ENCODE peak calls at places on chromosomes 2 and 18, in six cellular contexts. X is heart left ventricle, R is A549, B is body of pancreas, U is uterus, I is prostate gland. J is an unnamed sample. For H3K4me1, the result is how much of the 10 kb centered on the place peaks cover.

GRCh38 chr18:77167276-77167675 is 34.7 kb upstream of the MBP start:
- DNase-seq in X (no peak), I (no peak), U (no peak), R (no peak), B (no peak), J (no peak)

GRCh38 chr2:15671409-15671808 is 79.7 kb downstream of the DDX1 start:
- DNase-seq in I (no peak), B (no peak), U (no peak), X (no peak), R (no peak), J (no peak)

GRCh38 chr18:70132999-70133398 is 72.5 kb downstream of the RTTN start:
- DNase-seq in I (peak), X (no peak), R (no peak), B (no peak), U (no peak), J (no peak)

GRCh38 chr2:100857915-100858314 is 38.0 kb downstream of the NPAS2 start:
- DNase-seq in U (no peak), B (no peak), I (no peak), X (no peak), R (no peak), J (no peak)

GRCh38 chr2:85661139-85661858 is 6.7 kb downstream of the SFTPB start:
- DNase-seq in R (no peak), X (peak), B (no peak), U (peak), I (no peak), J (no peak)

GRCh38 chr18:61953161-61953560 is 60.4 kb upstream of the RNF152 start:
- DNase-seq in B (no peak), U (no peak), X (no peak), R (no peak), I (no peak), J (no peak)

GRCh38 chr2:33015421-33016142 is 68.8 kb downstream of the LTBP1 start:
- DNase-seq in I (no peak), X (no peak), B (peak), R (peak), U (no peak), J (no peak)

GRCh38 chr18:35174093-35174731 is 66.6 kb upstream of the ZNF397 start:
- DNase-seq in I (no peak), X (no peak), U (no peak), B (no peak), R (no peak), J (no peak)

GRCh38 chr2:156883828-156884615 is 373.5 kb upstream of the GALNT5 start:
- DNase-seq in I (no peak), U (no peak), B (no peak), X (no peak), R (peak), J (no peak)

GRCh38 chr2:143558665-143559064 is 429.4 kb downstream of the ARHGAP15 start:
- DNase-seq in U (peak), B (no peak), R (no peak), I (no peak), X (no peak), J (no peak)

GRCh38 chr2:92072461-92073035 is 2798.7 kb upstream of the TEKT4 start:
- DNase-seq in B (peak), U (no peak), X (no peak), I (no peak), R (no peak), J (no peak)

GRCh38 chr18:35344736-35345459 is 678 bp upstream of the ZNF24 start:
- DNase-seq in X (no peak), R (no peak), B (peak), U (no peak), I (no peak), J (no peak)

GRCh38 chr2:119198267-119198840 is 25.3 kb upstream of the STEAP3 start:
- DNase-seq in I (no peak), X (no peak), U (no peak), R (no peak), B (no peak), J (no peak)

GRCh38 chr2:11930211-11930761 is 183.9 kb downstream of the LPIN1 start:
- DNase-seq in X (peak), U (peak), R (no peak), B (no peak), I (no peak), J (no peak)

GRCh38 chr18:11237066-11237465 is 87.7 kb upstream of the PIEZO2 start:
- DNase-seq in R (no peak), B (no peak), X (no peak), U (no peak), I (no peak), J (no peak)

GRCh38 chr2:1936411-1936980 is 192.2 kb upstream of the PXDN start:
- DNase-seq in R (no peak), I (no peak), B (no peak), U (no peak), X (no peak), J (no peak)

GRCh38 chr2:56077352-56077915 is 106.4 kb upstream of the CCDC85A start:
- DNase-seq in X (no peak), U (no peak), B (peak), R (peak), I (no peak), J (no peak)

GRCh38 chr2:85019121-85019520 is 48.2 kb downstream of the KCMF1 start:
- DNase-seq in I (no peak), U (no peak), B (no peak), X (no peak), R (no peak), J (no peak)

GRCh38 chr18:55997156-55997561 is 409.2 kb upstream of the TCF4 start:
- DNase-seq in B (no peak), X (peak), U (no peak), I (no peak), R (no peak), J (no peak)

GRCh38 chr2:174662859-174663258 is 65.3 kb upstream of the WIPF1 start:
- DNase-seq in B (no peak), I (no peak), U (no peak), X (no peak), R (no peak), J (no peak)
- H3K4me1 ChIP-seq in B (under half), I (under half), U (under half), X (under half), R (under half), J (under half)

GRCh38 chr2:70901235-70902066 is 34.2 kb upstream of the ATP6V1B1 start:
- DNase-seq in B (no peak), U (no peak), I (no peak), R (no peak), X (no peak), J (no peak)
- H3K4me3 ChIP-seq in B (peak), U (peak), I (peak), R (peak), X (peak), J (peak)

DNA sequence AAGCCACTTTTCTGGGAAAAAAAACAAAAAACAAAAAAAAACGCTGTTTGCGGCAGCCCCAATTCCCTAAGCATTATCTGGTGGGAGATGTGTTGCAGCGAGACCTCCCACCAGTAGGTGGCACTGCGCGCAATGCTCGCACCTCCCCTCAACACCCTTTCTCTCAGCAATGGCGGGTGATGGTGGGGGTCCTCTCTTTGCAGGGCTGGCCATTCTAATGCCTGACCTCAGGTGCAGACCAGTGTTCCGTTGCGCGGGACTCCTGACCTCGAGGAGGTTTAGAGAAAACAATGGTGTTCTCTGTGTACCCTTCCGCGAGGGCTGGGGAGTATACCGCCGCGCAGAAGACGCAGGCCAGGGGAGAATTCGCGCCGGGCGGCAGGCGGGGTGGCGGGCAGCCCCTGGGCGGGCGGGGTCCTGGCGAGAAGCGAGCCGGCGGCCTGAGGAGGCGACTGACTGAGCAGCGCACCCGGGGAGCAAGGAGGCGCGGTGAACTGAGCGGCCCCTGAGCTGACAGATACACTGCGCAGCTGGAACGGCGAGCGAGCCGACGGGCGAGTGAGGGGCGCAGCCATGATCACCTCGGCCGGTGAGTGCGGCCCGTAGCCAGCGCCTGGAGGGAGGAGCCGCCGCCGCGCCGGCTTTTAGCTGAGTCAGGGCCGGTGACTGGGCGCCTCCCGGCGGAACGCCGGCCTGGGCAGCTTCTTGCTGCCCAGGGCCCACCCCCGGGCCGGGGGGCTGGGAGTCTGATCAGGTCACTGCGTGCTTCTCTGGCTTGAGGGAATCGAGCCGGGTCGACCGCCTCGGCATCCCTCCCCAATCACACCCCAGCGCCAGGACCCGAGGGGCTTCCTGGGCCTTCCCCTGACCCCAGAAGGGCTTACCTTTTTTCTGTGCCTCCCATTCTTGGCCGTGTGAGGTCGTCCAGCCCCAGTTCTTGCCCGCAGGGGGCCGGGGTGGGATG is at the start of gene PSMD1:
- DNase-seq in I (peak), B (peak), U (peak), X (peak), R (peak), J (peak)
- TF ChIP-seq POLR2A in I (no peak), B (peak), U (no peak), X (no peak), R (peak), J (peak)

GRCh38 chr2:194363295-194363694 is 1293.7 kb upstream of the SLC39A10 start:
- DNase-seq in X (no peak), R (no peak), U (no peak), B (no peak), I (no peak), J (no peak)

DNA sequence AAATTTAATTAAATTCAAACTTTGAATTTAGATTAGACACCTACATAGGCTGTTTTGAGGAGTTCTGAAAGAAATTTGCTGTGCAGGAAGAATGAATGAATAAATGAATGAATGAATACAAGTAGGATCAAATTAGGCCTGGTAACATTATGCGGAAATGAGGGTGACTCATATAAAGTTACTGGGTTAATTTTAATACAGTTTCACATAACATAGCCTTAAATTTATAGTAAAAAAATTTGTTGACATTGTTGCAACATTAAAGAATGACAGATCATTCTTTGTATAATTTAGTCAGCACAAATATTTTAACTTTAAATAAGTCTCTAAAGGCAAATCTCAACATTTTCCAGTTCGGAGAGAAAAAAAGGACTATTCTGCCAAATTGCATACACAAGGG is 1293.1 kb upstream of the SLC39A10 start:
- DNase-seq in I (no peak), U (no peak), R (no peak), X (no peak), B (no peak), J (no peak)
- H3K4me1 ChIP-seq in I (under half), U (under half), R (under half), X (under half), B (under half), J (under half)

GRCh38 chr2:74227646-74228045 is 29.2 kb downstream of the MTHFD2 start:
- DNase-seq in U (no peak), I (no peak), B (no peak), R (no peak), X (no peak), J (no peak)
- H3K4me3 ChIP-seq in U (no peak), I (no peak), B (no peak), R (no peak), X (peak), J (no peak)

GRCh38 chr2:241252778-241253475 is 62.5 kb downstream of the HDLBP start:
- DNase-seq in I (no peak), X (no peak), R (no peak), B (no peak), U (no peak), J (no peak)
- TF ChIP-seq POLR2A in I (no peak), X (no peak), R (no peak), B (no peak), U (no peak), J (no peak)

DNA sequence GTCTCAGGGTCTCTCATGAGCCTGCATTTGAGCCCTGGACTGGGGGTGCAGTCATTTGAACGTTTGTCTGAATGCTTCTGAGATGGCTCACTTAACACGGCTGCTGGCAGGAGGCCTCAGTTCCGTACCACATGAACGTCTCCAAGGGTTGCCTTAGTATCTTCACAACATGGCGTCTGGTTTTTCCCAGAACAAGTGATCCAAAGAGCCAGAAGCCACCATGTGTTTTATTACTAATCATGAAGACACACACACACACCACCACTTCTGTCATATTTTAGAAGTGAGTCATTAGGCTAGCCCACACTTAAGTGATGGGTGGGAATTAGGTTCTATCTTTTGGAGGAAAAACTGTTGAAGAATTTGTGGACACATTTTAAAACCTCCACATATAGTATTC is 15.0 kb upstream of the MYO1B start:
- DNase-seq in X (no peak), U (no peak), R (no peak), I (no peak), B (no peak), J (no peak)
- H3K4me1 ChIP-seq in X (under half), U (under half), R (under half), I (under half), B (under half), J (under half)

GRCh38 chr2:224518806-224519580 is 66.2 kb downstream of the CUL3 start:
- DNase-seq in B (no peak), X (no peak), R (no peak), I (no peak), U (no peak), J (no peak)

GRCh38 chr2:224524657-224525056 is 60.5 kb downstream of the CUL3 start:
- DNase-seq in B (no peak), I (no peak), U (no peak), R (no peak), X (no peak), J (no peak)

GRCh38 chr2:224523626-224524577 is 61.3 kb downstream of the CUL3 start:
- DNase-seq in U (no peak), B (no peak), X (no peak), I (no peak), R (no peak), J (no peak)

GRCh38 chr2:224517963-224518362 is 67.2 kb downstream of the CUL3 start:
- DNase-seq in R (no peak), B (no peak), I (no peak), X (no peak), U (no peak), J (no peak)

GRCh38 chr2:224520064-224520463 is 65.1 kb downstream of the CUL3 start:
- DNase-seq in I (no peak), U (no peak), R (no peak), X (no peak), B (no peak), J (no peak)
- H3K4me3 ChIP-seq in I (no peak), U (no peak), R (no peak), X (no peak), B (no peak), J (no peak)

GRCh38 chr2:46296840-46297545 is at the start of gene EPAS1:
- DNase-seq in X (peak), B (peak), I (peak), R (peak), U (peak), J (peak)
- TF ChIP-seq POLR2A in X (peak), B (no peak), I (peak), R (peak), U (peak), J (peak)

GRCh38 chr2:42369551-42370229 is 8.7 kb upstream of the COX7A2L start:
- DNase-seq in U (no peak), B (no peak), R (no peak), X (no peak), I (no peak), J (no peak)
- H3K4me1 ChIP-seq in U (under half), B (under half), R (under half), X (under half), I (under half), J (under half)

J was measured in gastrocnemius medialis.